ENCODE peak calls at places on chromosomes 4 and X, in five cellular contexts. Z is H7, P is heart right ventricle, T is lower lobe of right lung, I is endodermal cell. N is an unnamed sample.

GRCh38 chrX:120426599-120426998 is 42.5 kb downstream of the LAMP2 start:
- DNase-seq in I (no peak), T (no peak), P (no peak), Z (no peak), N (peak)

GRCh38 chrX:56763556-56764152 is 34.6 kb downstream of the NBDY start:
- DNase-seq in I (peak), Z (peak), T (no peak), P (no peak), N (peak)

GRCh38 chrX:40625294-40625693 is 2.1 kb downstream of the MPC1L start:
- DNase-seq in I (no peak), P (no peak), Z (no peak), T (no peak), N (no peak)

GRCh38 chr4:99447079-99447478 is 11.9 kb upstream of the ADH7 start:
- DNase-seq in P (no peak), I (peak), Z (peak), T (no peak), N (peak)

GRCh38 chr4:961651-962230 is 11.6 kb downstream of the DGKQ start:
- DNase-seq in P (no peak), T (no peak), Z (peak), I (peak), N (no peak)

GRCh38 chrX:53318766-53319353 is 37.5 kb upstream of the IQSEC2 start:
- DNase-seq in P (no peak), I (peak), Z (peak), T (no peak), N (no peak)

GRCh38 chrX:49761481-49761880 is 65.7 kb upstream of the PAGE1 start:
- DNase-seq in T (no peak), Z (no peak), I (no peak), P (no peak), N (no peak)

GRCh38 chr4:26175016-26175786 is 145.6 kb upstream of the RBPJ start:
- DNase-seq in T (no peak), Z (no peak), I (no peak), P (no peak), N (no peak)

GRCh38 chr4:156545003-156545785 is 426.4 kb downstream of the PDGFC start:
- DNase-seq in I (no peak), P (no peak), T (no peak), Z (no peak), N (peak)

GRCh38 chrX:15903186-15903681 is 48.6 kb upstream of the AP1S2 start:
- DNase-seq in I (no peak), Z (no peak), T (no peak), P (no peak), N (no peak)

GRCh38 chr4:4456351-4456750 is 69.4 kb downstream of the NSG1 start:
- DNase-seq in P (no peak), T (no peak), Z (no peak), I (peak), N (no peak)

GRCh38 chr4:48410812-48411211 is 69.5 kb downstream of the SLAIN2 start:
- DNase-seq in I (peak), T (no peak), Z (no peak), P (no peak), N (no peak)
- H3K4me3 ChIP-seq in I (no peak), T (no peak), Z (no peak), P (no peak), N (no peak)

DNA sequence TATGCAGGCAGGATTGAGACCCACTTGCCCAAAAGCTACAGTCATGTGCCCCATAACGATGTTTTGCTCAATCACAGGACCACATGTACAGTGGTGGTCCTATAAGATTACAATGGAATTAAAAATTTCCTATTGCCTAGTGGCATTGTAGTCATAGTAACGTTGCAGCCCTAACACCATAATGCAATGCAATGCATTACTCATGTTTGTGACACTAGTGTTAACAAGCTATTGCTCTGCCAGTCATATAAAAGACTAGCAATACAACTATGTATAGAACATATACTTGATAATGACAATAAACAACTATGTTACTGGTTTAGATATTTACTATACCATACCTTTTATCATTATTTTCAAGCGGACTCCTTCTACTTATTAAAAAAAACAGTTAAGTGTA is 50.6 kb downstream of the VGLL1 start:
- DNase-seq in P (no peak), Z (no peak), I (no peak), T (no peak), N (no peak)
- H3K4me3 ChIP-seq in P (no peak), Z (no peak), I (no peak), T (no peak), N (no peak)

DNA sequence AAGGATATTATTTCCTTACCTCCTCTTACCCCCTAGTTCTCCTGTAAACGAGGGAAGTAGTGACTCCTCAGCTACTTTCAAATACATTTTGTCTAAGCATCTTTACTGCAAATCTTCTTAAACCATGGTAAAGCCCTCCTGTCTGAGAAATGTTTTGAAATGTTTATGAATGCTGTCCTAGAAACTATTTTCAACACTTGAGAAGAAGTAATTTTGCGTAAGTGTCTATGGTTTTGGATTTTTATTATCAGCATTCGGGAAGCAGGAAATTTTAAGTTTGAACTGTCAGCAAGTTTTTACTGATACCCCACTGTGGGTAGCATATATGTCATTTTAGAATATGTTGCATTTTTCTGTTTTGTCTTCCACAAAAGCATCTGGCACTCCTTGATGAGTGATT is 302.3 kb upstream of the GIMD1 start:
- DNase-seq in Z (no peak), T (no peak), P (no peak), I (no peak), N (no peak)
- H3K4me3 ChIP-seq in Z (no peak), T (no peak), P (no peak), I (no peak), N (no peak)

GRCh38 chr4:103429283-103429682 is 231.1 kb upstream of the CENPE start:
- DNase-seq in T (no peak), P (no peak), I (peak), Z (peak), N (no peak)

GRCh38 chr4:103425406-103425805 is 227.3 kb upstream of the CENPE start:
- DNase-seq in P (no peak), I (no peak), T (no peak), Z (no peak), N (no peak)

GRCh38 chr4:103422467-103423219 is 224.5 kb upstream of the CENPE start:
- DNase-seq in P (no peak), T (no peak), I (no peak), Z (no peak), N (no peak)

GRCh38 chr4:103423261-103423660 is 225.1 kb upstream of the CENPE start:
- DNase-seq in I (no peak), Z (no peak), T (no peak), P (no peak), N (no peak)

GRCh38 chr4:103424853-103425252 is 226.7 kb upstream of the CENPE start:
- DNase-seq in Z (peak), T (no peak), P (no peak), I (no peak), N (no peak)
- H3K4me3 ChIP-seq in Z (no peak), T (no peak), P (no peak), I (no peak), N (no peak)

GRCh38 chr4:154456889-154457288 is 34.7 kb downstream of the DCHS2 start:
- DNase-seq in P (no peak), Z (no peak), T (no peak), I (no peak), N (no peak)
- H3K4me3 ChIP-seq in P (no peak), Z (no peak), T (no peak), I (no peak), N (no peak)

GRCh38 chr4:185190001-185190856 is 13.6 kb downstream of the CFAP97 start:
- DNase-seq in T (no peak), Z (no peak), I (no peak), P (no peak), N (no peak)
- H3K4me3 ChIP-seq in T (no peak), Z (no peak), I (no peak), P (no peak), N (no peak)

DNA sequence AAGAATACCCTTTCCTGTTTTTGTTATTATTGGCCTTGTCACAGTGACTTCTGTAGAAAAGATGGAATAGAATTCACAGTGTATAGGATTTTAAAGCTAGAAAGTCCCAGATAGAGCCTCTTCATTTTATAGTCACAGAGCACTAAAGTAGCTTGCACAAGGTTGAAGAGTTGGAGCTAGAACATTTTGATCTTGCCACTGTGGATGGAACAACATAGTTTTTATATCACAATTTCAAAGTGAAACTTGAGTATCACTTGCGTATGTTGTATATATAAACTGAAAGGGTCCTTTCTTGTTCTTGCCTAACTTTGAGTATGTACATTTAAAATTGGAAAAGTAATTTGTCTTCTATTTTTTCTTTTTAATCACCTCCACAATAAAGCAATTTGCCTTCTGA is 2.7 kb downstream of the USO1 start:
- DNase-seq in Z (no peak), T (no peak), I (no peak), P (no peak), N (no peak)
- H3K4me3 ChIP-seq in Z (no peak), T (peak), I (peak), P (peak), N (peak)

GRCh38 chr4:30724217-30724616 is 4.0 kb downstream of the PCDH7 start:
- DNase-seq in I (no peak), P (no peak), T (no peak), Z (no peak), N (no peak)

GRCh38 chr4:30721353-30722091 is 1.4 kb downstream of the PCDH7 start:
- DNase-seq in T (no peak), P (peak), Z (peak), I (peak), N (peak)

GRCh38 chr4:30722092-30722915 is 2.1 kb downstream of the PCDH7 start:
- DNase-seq in I (no peak), P (peak), T (no peak), Z (peak), N (no peak)

GRCh38 chr4:30720656-30721352 is 635 bp downstream of the PCDH7 start:
- DNase-seq in Z (peak), P (peak), I (no peak), T (no peak), N (peak)

GRCh38 chr4:30722916-30723270 is 2.7 kb downstream of the PCDH7 start:
- DNase-seq in I (peak), T (no peak), Z (peak), P (no peak), N (no peak)
- H3K4me3 ChIP-seq in I (peak), T (peak), Z (peak), P (peak), N (peak)